ENCODE peak calls at places on chromosomes 16 and 17, in five cellular contexts. E is coronary artery, X is fibroblast of the aortic adventitia, B is uterus, K is fibroblast of pulmonary artery. R is an unnamed sample.

GRCh38 chr17:34571428-34572130 is 7.8 kb upstream of the TMEM132E start:
- DNase-seq in B (no peak), E (no peak), X (no peak), K (no peak), R (no peak)

GRCh38 chr17:21242780-21243515 is 10.3 kb downstream of the NATD1 start:
- DNase-seq in X (no peak), K (no peak), E (no peak), B (no peak), R (no peak)

GRCh38 chr17:73292031-73292531 is 19.7 kb downstream of the CDC42EP4 start:
- DNase-seq in B (no peak), E (peak; percentile 94), K (peak; percentile 50), X (peak; percentile 57), R (peak; percentile 75)

GRCh38 chr17:59425085-59425901 is 93.8 kb downstream of the YPEL2 start:
- DNase-seq in E (peak; percentile 82), B (peak; percentile 56), K (peak; percentile 72), X (peak; percentile 69), R (peak; percentile 79)

GRCh38 chr16:3745751-3746355 is 28.5 kb upstream of the TRAP1 start:
- DNase-seq in E (no peak), B (no peak), X (peak; percentile 39), K (peak; percentile 16), R (peak; percentile 83)

GRCh38 chr16:55701442-55702319 is 45.9 kb downstream of the SLC6A2 start:
- DNase-seq in B (peak; percentile 37), E (peak; percentile 61), K (peak; percentile 59), X (peak; percentile 51), R (peak; percentile 48)

GRCh38 chr17:31467502-31468256 is 76.2 kb downstream of the RAB11FIP4 start:
- DNase-seq in E (no peak), K (no peak), B (no peak), X (no peak), R (no peak)

GRCh38 chr17:82375359-82376041 is 3.9 kb downstream of the UTS2R start:
- DNase-seq in B (no peak), E (no peak), X (no peak), K (no peak), R (no peak)

GRCh38 chr16:67945392-67945933 is 1.5 kb upstream of the LCAT start:
- DNase-seq in X (no peak), B (no peak), K (no peak), E (no peak), R (no peak)

GRCh38 chr17:78716814-78717393 is 65.2 kb downstream of the CYTH1 start:
- DNase-seq in X (peak; percentile 55), B (peak; percentile 56), E (no peak), K (peak; percentile 41), R (peak; percentile 39)

GRCh38 chr16:57611184-57611583 is 17.2 kb upstream of the ADGRG1 start:
- DNase-seq in X (peak; percentile 55), B (no peak), K (peak; percentile 54), E (no peak), R (no peak)

GRCh38 chr17:65457635-65458257 is 103.7 kb downstream of the AXIN2 start:
- DNase-seq in E (no peak), B (no peak), X (no peak), K (no peak), R (no peak)

GRCh38 chr16:28863929-28864886 is 565 bp downstream of the SH2B1 start:
- DNase-seq in B (peak; percentile 45), K (peak; percentile 50), E (no peak), X (peak; percentile 64), R (peak; percentile 59)

GRCh38 chr17:56319531-56319930 is 166.3 kb downstream of the ANKFN1 start:
- DNase-seq in E (no peak), B (no peak), X (peak; percentile 79), K (peak; percentile 51), R (peak; percentile 71)

GRCh38 chr16:30893744-30894539 is at the start of gene BCL7C:
- DNase-seq in K (peak; percentile 83), E (peak; percentile 93), B (peak; percentile 92), X (peak; percentile 70), R (peak; percentile 76)

GRCh38 chr16:4859900-4860255 is 12.6 kb downstream of the UBN1 start:
- DNase-seq in E (peak; percentile 60), B (no peak), K (peak; percentile 45), X (no peak), R (peak; percentile 48)

GRCh38 chr16:1707193-1707790 is 1.3 kb downstream of the MAPK8IP3 start:
- DNase-seq in E (no peak), K (peak; percentile 37), X (peak; percentile 48), B (no peak), R (peak; percentile 67)

GRCh38 chr16:23286131-23286532 is 16.0 kb upstream of the SCNN1B start:
- DNase-seq in E (no peak), B (no peak), K (no peak), X (peak; percentile 15), R (peak; percentile 3)

GRCh38 chr16:86971251-86971650 is 345.9 kb downstream of the C16orf95 start:
- DNase-seq in X (no peak), K (no peak), E (no peak), B (no peak), R (no peak)

GRCh38 chr17:60390223-60390622 is 1.7 kb downstream of the USP32 start:
- DNase-seq in B (no peak), E (no peak), X (peak; percentile 85), K (peak; percentile 81), R (peak; percentile 73)

GRCh38 chr17:4945176-4945943 is 3.0 kb downstream of the PFN1 start:
- DNase-seq in B (peak; percentile 79), E (peak; percentile 86), X (peak; percentile 92), K (peak; percentile 90), R (peak; percentile 91)

GRCh38 chr17:14575349-14575966 is 274.6 kb downstream of the HS3ST3B1 start:
- DNase-seq in B (no peak), X (no peak), E (no peak), K (no peak), R (peak; percentile 85)

GRCh38 chr17:15340966-15341365 is 431 bp downstream of the TEKT3 start:
- DNase-seq in E (no peak), X (no peak), B (no peak), K (no peak), R (peak; percentile 10)

GRCh38 chr17:21251611-21252010 is 1.6 kb downstream of the NATD1 start:
- DNase-seq in K (no peak), B (no peak), X (no peak), E (no peak), R (no peak)

GRCh38 chr17:21530841-21531240 is 154.7 kb downstream of the KCNJ12 start:
- DNase-seq in X (no peak), B (no peak), E (peak; percentile 50), K (no peak), R (no peak)

GRCh38 chr17:81137248-81137647 is 28.1 kb upstream of the PVALEF start:
- DNase-seq in B (no peak), K (no peak), E (no peak), X (no peak), R (no peak)

DNA sequence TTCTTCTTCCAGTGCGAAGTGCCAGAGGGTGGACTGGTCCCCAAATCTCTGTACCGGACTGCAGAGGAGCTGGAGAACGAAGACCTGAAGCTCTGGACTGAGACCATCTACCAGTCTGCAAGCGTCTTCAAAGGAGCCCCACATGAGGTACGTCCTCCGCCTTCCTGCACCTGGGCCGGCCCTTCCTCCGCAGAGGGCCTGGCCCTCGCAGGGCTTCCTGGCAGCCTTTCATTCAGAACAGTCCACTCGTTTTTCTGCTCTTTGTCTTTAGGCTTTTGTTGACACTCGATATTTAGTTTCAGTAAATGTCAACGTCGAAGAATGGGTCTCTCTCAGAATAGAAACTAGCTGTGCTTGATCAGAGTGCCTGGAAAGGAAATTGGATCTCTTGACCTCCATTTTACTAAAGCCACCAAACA is 68.6 kb downstream of the SEC14L1 start:
- DNase-seq in K (no peak), B (no peak), E (no peak), X (no peak), R (no peak)
- H3K4me3 ChIP-seq in K (no peak overlapping the region), B (no peak overlapping the region), E (no peak overlapping the region), X (no peak overlapping the region), R (no peak overlapping the region)

DNA sequence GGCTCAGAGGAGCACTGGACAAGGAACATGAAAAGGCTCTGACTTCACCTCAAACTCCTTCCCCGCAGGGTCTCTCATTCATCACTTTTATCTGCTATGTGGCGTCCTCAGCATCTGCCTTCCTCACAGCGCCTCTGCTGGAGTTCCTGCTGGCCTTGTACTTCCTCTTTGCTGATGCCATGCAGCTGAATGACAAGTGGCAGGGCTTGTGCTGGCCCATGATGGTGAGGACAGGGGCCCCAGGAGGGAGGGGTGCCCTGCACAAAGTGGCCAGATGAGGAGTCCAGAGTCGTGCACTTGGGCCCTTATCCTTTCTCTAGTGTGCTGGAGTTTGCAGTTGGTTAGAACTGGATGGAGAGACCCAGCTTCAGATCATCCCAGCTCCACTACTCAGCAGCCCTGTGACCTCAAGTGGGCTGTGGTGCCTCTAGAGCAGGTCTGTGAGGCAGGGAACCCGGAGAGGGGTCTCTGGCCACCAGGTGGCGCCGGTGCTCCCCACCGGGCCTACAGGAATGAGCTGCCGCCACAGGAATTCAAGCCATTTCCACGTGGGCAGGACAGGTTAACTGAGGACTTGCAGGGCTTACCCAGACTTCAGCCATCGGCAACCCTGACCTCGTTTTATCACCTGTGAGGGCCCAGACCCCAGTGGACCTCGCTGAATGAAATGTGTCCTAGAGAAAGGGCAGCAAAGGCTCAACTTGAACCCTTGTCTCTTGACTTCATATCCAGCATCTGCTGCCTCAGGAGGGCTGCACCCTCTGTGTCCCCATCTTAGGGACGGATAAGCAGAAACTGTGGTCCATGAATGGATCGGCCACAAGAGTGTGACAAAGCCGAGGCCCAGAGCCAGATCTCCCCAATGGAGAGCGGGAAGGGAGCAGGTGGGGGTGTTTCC is 4.0 kb downstream of the CMTM3 start:
- DNase-seq in X (peak; percentile 89), K (peak; percentile 91), E (peak; percentile 88), B (peak; percentile 87), R (peak; percentile 95)
- TF ChIP-seq CTCF in X (peak; percentile 94), K (peak; percentile 92), E (peak; percentile 80), B (peak; percentile 82), R (peak; percentile 95)

DNA sequence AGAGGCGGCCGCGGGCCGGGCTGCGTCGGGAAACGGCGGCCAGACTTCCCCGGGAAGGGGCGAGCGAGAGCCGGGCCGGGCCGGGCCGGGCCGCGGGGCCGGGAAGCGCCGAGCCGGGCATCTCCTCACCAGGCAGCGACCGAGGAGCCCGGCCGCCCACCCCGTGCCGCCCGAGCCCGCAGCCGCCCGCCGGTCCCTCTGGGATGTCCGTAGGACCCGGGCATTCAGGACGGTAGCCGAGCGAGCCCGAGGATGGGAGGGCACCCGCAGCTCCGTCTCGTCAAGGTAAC is at the start of gene CRHR1:
- DNase-seq in K (no peak), B (no peak), E (no peak), X (no peak), R (no peak)
- H3K4me3 ChIP-seq in K (peak within 1 kb of the TSS; percentile 14), B (peak within 1 kb of the TSS; percentile 45), E (peak within 1 kb of the TSS; percentile 73), X (no peak within 1 kb of the TSS), R (no peak within 1 kb of the TSS)

GRCh38 chr17:44123356-44124117 is at the start of gene HDAC5:
- DNase-seq in X (peak; percentile 93), K (peak; percentile 95), E (peak; percentile 99), B (peak; percentile 96), R (peak; percentile 96)

GRCh38 chr17:44122825-44123355 is 551 bp downstream of the HDAC5 start:
- DNase-seq in B (no peak), E (peak; percentile 69), K (no peak), X (no peak), R (no peak)

GRCh38 chr17:44121997-44122824 is 1.2 kb downstream of the HDAC5 start:
- DNase-seq in K (no peak), B (no peak), E (peak; percentile 73), X (no peak), R (no peak)

GRCh38 chr17:44121206-44121605 is 2.2 kb downstream of the HDAC5 start:
- DNase-seq in K (no peak), B (no peak), E (peak; percentile 74), X (no peak), R (no peak)

DNA sequence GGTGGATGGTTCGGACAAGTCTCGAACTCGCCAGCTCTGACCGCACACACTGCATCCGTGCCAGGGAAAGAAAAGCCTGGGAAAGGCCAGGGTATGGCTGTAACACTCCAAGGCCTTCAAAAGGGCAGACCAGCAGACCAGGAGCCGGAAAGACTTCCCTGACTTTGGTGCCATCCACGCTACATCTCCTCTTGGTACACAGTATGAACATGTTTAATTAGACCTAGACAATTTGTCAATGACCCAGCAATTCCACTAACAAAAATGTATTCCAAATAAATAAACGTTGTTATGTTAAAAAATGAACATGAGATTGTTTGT is 637 bp upstream of the HDAC5 start:
- DNase-seq in B (no peak), X (no peak), K (no peak), E (no peak), R (no peak)
- TF ChIP-seq CTCF in B (no peak), X (no peak), K (no peak), E (no peak), R (no peak)